ENCODE peak calls at places on chromosomes 2 and 18, in five cellular contexts. F is thoracic aorta, D is ascending aorta, G is NCI-H1417, Z is skeletal muscle cell. J is an unnamed sample.

GRCh38 chr2:7988440-7988839 is 693.4 kb upstream of the ID2 start:
- DNase-seq in F (no peak), Z (no peak), D (no peak), G (no peak), J (no peak)

GRCh38 chr18:3002766-3003165 is 10.2 kb downstream of the LPIN2 start:
- DNase-seq in D (no peak), G (no peak), F (no peak), Z (no peak), J (no peak)

GRCh38 chr2:208039661-208040060 is 14.3 kb upstream of the PLEKHM3 start:
- DNase-seq in F (no peak), G (no peak), D (no peak), Z (no peak), J (no peak)

GRCh38 chr2:62672601-62673000 is 32.9 kb upstream of the EHBP1 start:
- DNase-seq in D (no peak), G (no peak), F (no peak), Z (no peak), J (no peak)

GRCh38 chr2:221562226-221562625 is 9.9 kb downstream of the EPHA4 start:
- DNase-seq in Z (no peak), G (no peak), F (no peak), D (no peak), J (no peak)

GRCh38 chr2:42342061-42342794 is 18.8 kb downstream of the COX7A2L start:
- DNase-seq in Z (peak), D (peak), F (peak), G (no peak), J (no peak)

GRCh38 chr2:78979380-78980238 is 45.9 kb upstream of the REG3G start:
- DNase-seq in D (no peak), G (peak), F (no peak), Z (no peak), J (peak)

GRCh38 chr2:131058905-131059304 is 34.4 kb downstream of the FAM168B start:
- DNase-seq in D (no peak), G (no peak), Z (no peak), F (no peak), J (no peak)

GRCh38 chr2:146414456-146414855 is 1430.4 kb upstream of the ACVR2A start:
- DNase-seq in Z (no peak), D (no peak), G (peak), F (no peak), J (no peak)

GRCh38 chr2:169734172-169734847 is 678 bp downstream of the KLHL23 start:
- DNase-seq in Z (no peak), D (no peak), G (peak), F (no peak), J (no peak)

GRCh38 chr18:2717407-2717806 is 61.9 kb downstream of the SMCHD1 start:
- DNase-seq in Z (no peak), D (no peak), F (no peak), G (no peak), J (no peak)

GRCh38 chr2:222024934-222025890 is 273.6 kb downstream of the PAX3 start:
- DNase-seq in G (peak), Z (no peak), D (no peak), F (no peak), J (no peak)

GRCh38 chr2:76080154-76080553 is 369.4 kb upstream of the GCFC2 start:
- DNase-seq in F (no peak), G (no peak), Z (no peak), D (no peak), J (no peak)

GRCh38 chr2:134919360-134920210 is 963 bp downstream of the CCNT2 start:
- DNase-seq in G (peak), Z (no peak), D (no peak), F (peak), J (peak)

GRCh38 chr18:80023173-80023572 is 11.1 kb upstream of the RBFA start:
- DNase-seq in Z (no peak), G (no peak), D (no peak), F (no peak), J (no peak)

GRCh38 chr2:3285901-3286645 is 91.5 kb downstream of the EIPR1 start:
- DNase-seq in F (no peak), Z (no peak), D (no peak), G (peak), J (no peak)

GRCh38 chr2:95231723-95232122 is 24.4 kb downstream of the ZNF892 start:
- DNase-seq in D (no peak), Z (no peak), F (no peak), G (peak), J (peak)

GRCh38 chr18:63319383-63320040 is at the start of gene BCL2:
- DNase-seq in Z (no peak), F (no peak), D (no peak), G (peak), J (peak)

GRCh38 chr18:55833543-55833942 is 245.6 kb upstream of the TCF4 start:
- DNase-seq in G (no peak), Z (peak), F (no peak), D (no peak), J (no peak)

GRCh38 chr2:69183659-69184058 is 170.7 kb downstream of the ANTXR1 start:
- DNase-seq in G (no peak), D (no peak), Z (no peak), F (no peak), J (no peak)

GRCh38 chr2:14255135-14255820 is 377.2 kb upstream of the LRATD1 start:
- DNase-seq in Z (no peak), F (no peak), D (no peak), G (no peak), J (no peak)

GRCh38 chr2:64221935-64222334 is 77.7 kb upstream of the PELI1 start:
- DNase-seq in D (no peak), G (no peak), F (no peak), Z (no peak), J (no peak)

GRCh38 chr2:10036095-10036879 is 7.1 kb upstream of the KLF11 start:
- DNase-seq in F (peak), G (no peak), Z (no peak), D (peak), J (no peak)